ENCODE peak calls at places on chromosome 1, in six cellular contexts. G is RPMI7951, Z is sciatic nerve, E is T-helper 22 cell, C is Peyer's patch, U is omental fat pad. T is an unnamed sample.

GRCh38 chr1:15948600-15949452 is 27.1 kb downstream of the ZBTB17 start:
- DNase-seq in C (no peak), E (no peak), U (peak; percentile 84), Z (peak; percentile 87), G (peak; percentile 98), T (peak; percentile 64)

GRCh38 chr1:58047265-58047858 is 499.2 kb downstream of the OMA1 start:
- DNase-seq in G (no peak), C (no peak), E (no peak), Z (no peak), U (no peak), T (no peak)

GRCh38 chr1:9244501-9245229 is 10.1 kb downstream of the H6PD start:
- DNase-seq in E (no peak), U (no peak), G (no peak), Z (no peak), C (peak; percentile 51), T (no peak)

GRCh38 chr1:29195875-29196274 is 14.2 kb upstream of the SRSF4 start:
- DNase-seq in U (no peak), Z (peak; percentile 58), E (no peak), G (peak; percentile 46), C (no peak), T (peak; percentile 22)

GRCh38 chr1:89429062-89429461 is 65.2 kb downstream of the GBP6 start:
- DNase-seq in E (no peak), G (no peak), Z (no peak), U (no peak), C (no peak), T (no peak)

GRCh38 chr1:151995774-151996173 is 2.1 kb upstream of the S100A10 start:
- DNase-seq in G (no peak), U (no peak), E (no peak), C (no peak), Z (no peak), T (no peak)

GRCh38 chr1:198672124-198672523 is 33.3 kb downstream of the PTPRC start:
- DNase-seq in E (no peak), U (no peak), G (peak; percentile 53), C (no peak), Z (no peak), T (no peak)

GRCh38 chr1:18516473-18516872 is 35.7 kb downstream of the KLHDC7A start:
- DNase-seq in U (no peak), C (no peak), Z (no peak), E (no peak), G (no peak), T (no peak)

GRCh38 chr1:91853397-91853796 is 32.6 kb downstream of the TGFBR3 start:
- DNase-seq in E (no peak), C (no peak), G (no peak), U (no peak), Z (no peak), T (no peak)

GRCh38 chr1:205595435-205595834 is 36.4 kb downstream of the ELK4 start:
- DNase-seq in Z (no peak), E (no peak), G (no peak), C (no peak), U (no peak), T (no peak)

GRCh38 chr1:79304131-79304530 is 297.6 kb upstream of the ADGRL4 start:
- DNase-seq in E (no peak), U (no peak), Z (no peak), C (no peak), G (no peak), T (no peak)

GRCh38 chr1:81801032-81801833 is 499 bp downstream of the ADGRL2 start:
- DNase-seq in G (peak; percentile 16), E (no peak), C (peak; percentile 54), U (no peak), Z (peak; percentile 88), T (peak; percentile 80)

GRCh38 chr1:11999236-11999635 is 19.0 kb downstream of the MFN2 start:
- DNase-seq in Z (no peak), C (no peak), U (no peak), E (no peak), G (no peak), T (no peak)

GRCh38 chr1:109650609-109651008 is 5.3 kb upstream of the GSTM4 start:
- DNase-seq in U (no peak), C (no peak), E (no peak), Z (no peak), G (no peak), T (no peak)

GRCh38 chr1:18954270-18955071 is 2.0 kb downstream of the IFFO2 start:
- DNase-seq in E (no peak), Z (no peak), U (no peak), C (no peak), G (peak; percentile 46), T (no peak)

GRCh38 chr1:32828341-32828740 is 10.9 kb downstream of the S100PBP start:
- DNase-seq in G (peak; percentile 15), C (no peak), Z (no peak), E (no peak), U (no peak), T (no peak)

GRCh38 chr1:46244656-46245371 is 2.7 kb upstream of the RAD54L start:
- DNase-seq in C (no peak), Z (no peak), G (peak; percentile 38), U (no peak), E (no peak), T (no peak)

GRCh38 chr1:85846706-85847105 is 138.5 kb upstream of the ZNHIT6 start:
- DNase-seq in Z (no peak), G (peak; percentile 51), C (no peak), E (no peak), U (no peak), T (no peak)

GRCh38 chr1:155932085-155932484 is 2.1 kb downstream of the KHDC4 start:
- DNase-seq in G (no peak), Z (no peak), E (no peak), C (no peak), U (no peak), T (no peak)

GRCh38 chr1:150142083-150142482 is 7.6 kb upstream of the PLEKHO1 start:
- DNase-seq in Z (no peak), G (no peak), U (no peak), E (no peak), C (no peak), T (no peak)

GRCh38 chr1:28249013-28249870 is 10.1 kb upstream of the SESN2 start:
- DNase-seq in Z (no peak), G (peak; percentile 54), U (no peak), E (no peak), C (no peak), T (peak; percentile 65)

GRCh38 chr1:116488052-116488451 is 82.8 kb downstream of the CD58 start:
- DNase-seq in G (peak; percentile 89), U (no peak), Z (no peak), C (no peak), E (no peak), T (no peak)

GRCh38 chr1:212987702-212988322 is 27.9 kb downstream of the ANGEL2 start:
- DNase-seq in C (no peak), E (no peak), Z (no peak), U (no peak), G (no peak), T (no peak)

GRCh38 chr1:180837025-180837424 is 75.7 kb upstream of the KIAA1614 start:
- DNase-seq in E (no peak), G (no peak), U (no peak), C (no peak), Z (no peak), T (no peak)

GRCh38 chr1:3419415-3420204 is 34.9 kb upstream of the ARHGEF16 start:
- DNase-seq in C (no peak), G (peak; percentile 20), E (no peak), Z (no peak), U (no peak), T (no peak)

GRCh38 chr1:70204139-70204538 is 1.2 kb downstream of the LRRC40 start:
- DNase-seq in Z (no peak), E (no peak), G (no peak), U (no peak), C (no peak), T (no peak)

GRCh38 chr1:192609110-192610079 is 26.6 kb upstream of the RGS13 start:
- DNase-seq in Z (peak; percentile 69), U (no peak), G (peak; percentile 76), C (no peak), E (peak; percentile 38), T (peak; percentile 25)

GRCh38 chr1:209647212-209647611 is 5.0 kb downstream of the LAMB3 start:
- DNase-seq in G (no peak), E (no peak), Z (no peak), C (no peak), U (no peak), T (no peak)

GRCh38 chr1:245621589-245621988 is 466.8 kb downstream of the KIF26B start:
- DNase-seq in C (no peak), G (no peak), U (no peak), E (no peak), Z (no peak), T (no peak)

GRCh38 chr1:160519542-160520435 is 3.3 kb downstream of the SLAMF6 start:
- DNase-seq in G (peak; percentile 2), C (no peak), U (no peak), Z (no peak), E (no peak), T (no peak)

GRCh38 chr1:60281360-60281932 is 207.9 kb upstream of the C1orf87 start:
- DNase-seq in Z (peak; percentile 75), C (no peak), G (peak; percentile 67), E (no peak), U (peak; percentile 24), T (peak; percentile 34)

GRCh38 chr1:159800177-159800935 is 1.8 kb upstream of the FCRL6 start:
- DNase-seq in Z (no peak), E (no peak), U (no peak), G (peak; percentile 14), C (no peak), T (no peak)

GRCh38 chr1:58768971-58769808 is 14.7 kb downstream of the JUN start:
- DNase-seq in G (peak; percentile 69), E (no peak), C (peak; percentile 84), U (peak; percentile 98), Z (peak; percentile 93), T (peak; percentile 83)

GRCh38 chr1:232897949-232898465 is 52.4 kb upstream of the NTPCR start:
- DNase-seq in Z (no peak), C (no peak), E (no peak), G (no peak), U (no peak), T (no peak)

T was measured in left ventricle myocardium inferior.